ENCODE peak calls at places on chromosomes 5 and 9, in six cellular contexts. C is chondrocyte, H is SK-N-SH, I is osteocyte, P is mesendoderm, W is left lung. S is an unnamed sample.
A peak's percentile ranks its signal among the peaks of the same experiment; 100 is the strongest.

GRCh38 chr9:130426883-130427282 is 17.9 kb upstream of the ASS1 start:
- DNase-seq in C (peak; percentile 79), H (no peak), I (peak; percentile 91), P (no peak), W (no peak), S (peak; percentile 26)

GRCh38 chr9:68964102-68964541 is 49.8 kb downstream of the PRKACG start:
- DNase-seq in C (no peak), H (no peak), I (no peak), P (no peak), W (no peak), S (peak; percentile 88)

GRCh38 chr5:157651011-157651611 is 1.1 kb downstream of the SOX30 start:
- DNase-seq in C (no peak), H (no peak), I (no peak), P (no peak), W (no peak), S (no peak)

GRCh38 chr9:128169925-128170324 is 9.9 kb downstream of the BBLN start:
- DNase-seq in C (no peak), H (no peak), I (no peak), P (no peak), W (no peak), S (no peak)

GRCh38 chr5:170221319-170221718 is 11.5 kb upstream of the C5orf58 start:
- DNase-seq in C (no peak), H (no peak), I (no peak), P (peak; percentile 88), W (no peak), S (peak; percentile 77)

GRCh38 chr9:116959775-116960174 is 272.7 kb downstream of the TRIM32 start:
- DNase-seq in C (no peak), H (peak; percentile 44), I (no peak), P (peak; percentile 9), W (no peak), S (no peak)

GRCh38 chr9:31146485-31147166 is 1237.8 kb upstream of the ACO1 start:
- DNase-seq in C (no peak), H (no peak), I (no peak), P (no peak), W (no peak), S (no peak)

GRCh38 chr5:138439537-138440225 is 824 bp downstream of the REEP2 start:
- DNase-seq in C (peak; percentile 74), H (peak; percentile 77), I (no peak), P (peak; percentile 48), W (no peak), S (no peak)

GRCh38 chr9:14793389-14793788 is 70.9 kb upstream of the CER1 start:
- DNase-seq in C (no peak), H (no peak), I (no peak), P (no peak), W (no peak), S (no peak)

GRCh38 chr5:174825587-174825986 is 101.2 kb downstream of the MSX2 start:
- DNase-seq in C (no peak), H (no peak), I (no peak), P (no peak), W (no peak), S (no peak)

GRCh38 chr5:16552666-16553343 is 64.0 kb downstream of the RETREG1 start:
- DNase-seq in C (no peak), H (peak; percentile 65), I (no peak), P (peak; percentile 87), W (peak; percentile 80), S (peak; percentile 88)

GRCh38 chr5:90473321-90474234 is 993 bp downstream of the MBLAC2 start:
- DNase-seq in C (peak; percentile 89), H (peak; percentile 57), I (peak; percentile 86), P (peak; percentile 64), W (peak; percentile 89), S (peak; percentile 26)

GRCh38 chr5:163506726-163507125 is 1.3 kb downstream of the MAT2B start:
- DNase-seq in C (no peak), H (no peak), I (no peak), P (no peak), W (no peak), S (no peak)

GRCh38 chr9:106310782-106311181 is 552.2 kb upstream of the ZNF462 start:
- DNase-seq in C (no peak), H (no peak), I (no peak), P (no peak), W (no peak), S (peak; percentile 37)